ENCODE peak calls at places on chromosomes 3 and 15, in eight cellular contexts. One of them, this sample, is unnamed.

GRCh38 chr15:45187894-45188830 is at the start of gene SHF:
- DNase-seq in upper lobe of right lung: no peak
- DNase-seq in fibroblast of lung: peak; percentile 33
- DNase-seq in effector memory CD4-positive, alpha-beta T cell: peak; percentile 42
- DNase-seq in body of pancreas: peak; percentile 44
- DNase-seq in CD8-positive, alpha-beta T cell: peak; percentile 24
- DNase-seq in Panc1: no peak
- DNase-seq in naive thymus-derived CD4-positive, alpha-beta T cell: peak; percentile 68
- DNase-seq in this sample: no peak

GRCh38 chr3:33612641-33613040 is 105.4 kb downstream of the CLASP2 start:
- DNase-seq in upper lobe of right lung: no peak
- DNase-seq in fibroblast of lung: no peak
- DNase-seq in effector memory CD4-positive, alpha-beta T cell: no peak
- DNase-seq in body of pancreas: no peak
- DNase-seq in CD8-positive, alpha-beta T cell: no peak
- DNase-seq in Panc1: no peak
- DNase-seq in naive thymus-derived CD4-positive, alpha-beta T cell: no peak
- DNase-seq in this sample: no peak

GRCh38 chr3:156548041-156548687 is 6.8 kb downstream of the SSR3 start:
- DNase-seq in upper lobe of right lung: no peak
- DNase-seq in fibroblast of lung: no peak
- DNase-seq in effector memory CD4-positive, alpha-beta T cell: no peak
- DNase-seq in body of pancreas: no peak
- DNase-seq in CD8-positive, alpha-beta T cell: no peak
- DNase-seq in Panc1: no peak
- DNase-seq in naive thymus-derived CD4-positive, alpha-beta T cell: no peak
- DNase-seq in this sample: no peak

GRCh38 chr3:71307884-71308697 is 275.4 kb downstream of the FOXP1 start:
- DNase-seq in upper lobe of right lung: no peak
- DNase-seq in fibroblast of lung: peak; percentile 52
- DNase-seq in effector memory CD4-positive, alpha-beta T cell: no peak
- DNase-seq in body of pancreas: no peak
- DNase-seq in CD8-positive, alpha-beta T cell: no peak
- DNase-seq in Panc1: no peak
- DNase-seq in naive thymus-derived CD4-positive, alpha-beta T cell: no peak
- DNase-seq in this sample: no peak

GRCh38 chr15:83653639-83654378 is at the start of gene ADAMTSL3:
- DNase-seq in upper lobe of right lung: peak; percentile 91
- DNase-seq in fibroblast of lung: peak; percentile 51
- DNase-seq in effector memory CD4-positive, alpha-beta T cell: no peak
- DNase-seq in body of pancreas: peak; percentile 83
- DNase-seq in CD8-positive, alpha-beta T cell: no peak
- DNase-seq in Panc1: no peak
- DNase-seq in naive thymus-derived CD4-positive, alpha-beta T cell: no peak
- DNase-seq in this sample: no peak

GRCh38 chr3:24622696-24623225 is 128.1 kb upstream of the THRB start:
- DNase-seq in upper lobe of right lung: no peak
- DNase-seq in fibroblast of lung: no peak
- DNase-seq in effector memory CD4-positive, alpha-beta T cell: no peak
- DNase-seq in body of pancreas: no peak
- DNase-seq in CD8-positive, alpha-beta T cell: no peak
- DNase-seq in Panc1: no peak
- DNase-seq in naive thymus-derived CD4-positive, alpha-beta T cell: no peak
- DNase-seq in this sample: no peak

GRCh38 chr3:53880396-53881345 is 1.3 kb downstream of the ACTR8 start:
- DNase-seq in upper lobe of right lung: no peak
- DNase-seq in fibroblast of lung: no peak
- DNase-seq in effector memory CD4-positive, alpha-beta T cell: no peak
- DNase-seq in body of pancreas: no peak
- DNase-seq in CD8-positive, alpha-beta T cell: no peak
- DNase-seq in Panc1: no peak
- DNase-seq in naive thymus-derived CD4-positive, alpha-beta T cell: no peak
- DNase-seq in this sample: no peak

GRCh38 chr3:2099779-2100191 is 1.1 kb downstream of the CNTN4 start:
- DNase-seq in upper lobe of right lung: no peak
- DNase-seq in fibroblast of lung: no peak
- DNase-seq in effector memory CD4-positive, alpha-beta T cell: no peak
- DNase-seq in body of pancreas: peak; percentile 2
- DNase-seq in CD8-positive, alpha-beta T cell: no peak
- DNase-seq in Panc1: no peak
- DNase-seq in naive thymus-derived CD4-positive, alpha-beta T cell: no peak
- DNase-seq in this sample: no peak

GRCh38 chr15:49438970-49439631 is 16.1 kb downstream of the FGF7 start:
- DNase-seq in upper lobe of right lung: no peak
- DNase-seq in fibroblast of lung: no peak
- DNase-seq in effector memory CD4-positive, alpha-beta T cell: no peak
- DNase-seq in body of pancreas: peak; percentile 16
- DNase-seq in CD8-positive, alpha-beta T cell: no peak
- DNase-seq in Panc1: no peak
- DNase-seq in naive thymus-derived CD4-positive, alpha-beta T cell: no peak
- DNase-seq in this sample: no peak

GRCh38 chr3:14152963-14153355 is 25.4 kb downstream of the XPC start:
- DNase-seq in upper lobe of right lung: no peak
- DNase-seq in fibroblast of lung: no peak
- DNase-seq in effector memory CD4-positive, alpha-beta T cell: no peak
- DNase-seq in body of pancreas: no peak
- DNase-seq in CD8-positive, alpha-beta T cell: no peak
- DNase-seq in Panc1: no peak
- DNase-seq in naive thymus-derived CD4-positive, alpha-beta T cell: no peak
- DNase-seq in this sample: no peak

GRCh38 chr3:11835028-11835639 is 11.6 kb downstream of the TAMM41 start:
- DNase-seq in upper lobe of right lung: no peak
- DNase-seq in fibroblast of lung: peak; percentile 61
- DNase-seq in effector memory CD4-positive, alpha-beta T cell: no peak
- DNase-seq in body of pancreas: no peak
- DNase-seq in CD8-positive, alpha-beta T cell: no peak
- DNase-seq in Panc1: no peak
- DNase-seq in naive thymus-derived CD4-positive, alpha-beta T cell: no peak
- DNase-seq in this sample: no peak

GRCh38 chr15:48352474-48353072 is 21.3 kb downstream of the DUT start:
- DNase-seq in upper lobe of right lung: no peak
- DNase-seq in fibroblast of lung: peak; percentile 74
- DNase-seq in effector memory CD4-positive, alpha-beta T cell: peak; percentile 26
- DNase-seq in body of pancreas: peak; percentile 70
- DNase-seq in CD8-positive, alpha-beta T cell: peak; percentile 8
- DNase-seq in Panc1: peak; percentile 50
- DNase-seq in naive thymus-derived CD4-positive, alpha-beta T cell: peak; percentile 56
- DNase-seq in this sample: peak; percentile 14

GRCh38 chr3:45547764-45548683 is 46.5 kb upstream of the LIMD1 start:
- DNase-seq in upper lobe of right lung: no peak
- DNase-seq in fibroblast of lung: peak; percentile 74
- DNase-seq in effector memory CD4-positive, alpha-beta T cell: no peak
- DNase-seq in body of pancreas: peak; percentile 70
- DNase-seq in CD8-positive, alpha-beta T cell: no peak
- DNase-seq in Panc1: no peak
- DNase-seq in naive thymus-derived CD4-positive, alpha-beta T cell: no peak
- DNase-seq in this sample: no peak

GRCh38 chr3:113441051-113441770 is at the start of gene CFAP44:
- DNase-seq in upper lobe of right lung: peak; percentile 85
- DNase-seq in fibroblast of lung: peak; percentile 75
- DNase-seq in effector memory CD4-positive, alpha-beta T cell: peak; percentile 34
- DNase-seq in body of pancreas: peak; percentile 77
- DNase-seq in CD8-positive, alpha-beta T cell: peak; percentile 23
- DNase-seq in Panc1: no peak
- DNase-seq in naive thymus-derived CD4-positive, alpha-beta T cell: peak; percentile 59
- DNase-seq in this sample: no peak

GRCh38 chr15:69805248-69805953 is 292.3 kb downstream of the TLE3 start:
- DNase-seq in upper lobe of right lung: no peak
- DNase-seq in fibroblast of lung: no peak
- DNase-seq in effector memory CD4-positive, alpha-beta T cell: no peak
- DNase-seq in body of pancreas: no peak
- DNase-seq in CD8-positive, alpha-beta T cell: no peak
- DNase-seq in Panc1: no peak
- DNase-seq in naive thymus-derived CD4-positive, alpha-beta T cell: no peak
- DNase-seq in this sample: peak; percentile 1

GRCh38 chr15:53831907-53832793 is 72.7 kb upstream of the WDR72 start:
- DNase-seq in upper lobe of right lung: no peak
- DNase-seq in fibroblast of lung: no peak
- DNase-seq in effector memory CD4-positive, alpha-beta T cell: no peak
- DNase-seq in body of pancreas: no peak
- DNase-seq in CD8-positive, alpha-beta T cell: no peak
- DNase-seq in Panc1: no peak
- DNase-seq in naive thymus-derived CD4-positive, alpha-beta T cell: no peak
- DNase-seq in this sample: no peak

GRCh38 chr15:40346579-40347558 is 4.0 kb upstream of the PHGR1 start:
- DNase-seq in upper lobe of right lung: peak; percentile 51
- DNase-seq in fibroblast of lung: no peak
- DNase-seq in effector memory CD4-positive, alpha-beta T cell: no peak
- DNase-seq in body of pancreas: no peak
- DNase-seq in CD8-positive, alpha-beta T cell: no peak
- DNase-seq in Panc1: no peak
- DNase-seq in naive thymus-derived CD4-positive, alpha-beta T cell: no peak
- DNase-seq in this sample: no peak
- H3K27ac ChIP-seq in upper lobe of right lung: no peak overlapping the region
- H3K27ac ChIP-seq in fibroblast of lung: no peak overlapping the region
- H3K27ac ChIP-seq in effector memory CD4-positive, alpha-beta T cell: no peak overlapping the region
- H3K27ac ChIP-seq in body of pancreas: no peak overlapping the region
- H3K27ac ChIP-seq in CD8-positive, alpha-beta T cell: no peak overlapping the region
- H3K27ac ChIP-seq in Panc1: no peak overlapping the region
- H3K27ac ChIP-seq in naive thymus-derived CD4-positive, alpha-beta T cell: no peak overlapping the region
- H3K27ac ChIP-seq in this sample: no peak overlapping the region

GRCh38 chr3:195893916-195894315 is 14.4 kb downstream of the TNK2 start:
- DNase-seq in upper lobe of right lung: no peak
- DNase-seq in fibroblast of lung: no peak
- DNase-seq in effector memory CD4-positive, alpha-beta T cell: no peak
- DNase-seq in body of pancreas: no peak
- DNase-seq in CD8-positive, alpha-beta T cell: no peak
- DNase-seq in Panc1: no peak
- DNase-seq in naive thymus-derived CD4-positive, alpha-beta T cell: no peak
- DNase-seq in this sample: no peak

GRCh38 chr3:195893516-195893915 is 14.8 kb downstream of the TNK2 start:
- DNase-seq in upper lobe of right lung: no peak
- DNase-seq in fibroblast of lung: no peak
- DNase-seq in effector memory CD4-positive, alpha-beta T cell: no peak
- DNase-seq in body of pancreas: no peak
- DNase-seq in CD8-positive, alpha-beta T cell: no peak
- DNase-seq in Panc1: no peak
- DNase-seq in naive thymus-derived CD4-positive, alpha-beta T cell: no peak
- DNase-seq in this sample: no peak

GRCh38 chr3:195892355-195893120 is 15.8 kb downstream of the TNK2 start:
- DNase-seq in upper lobe of right lung: no peak
- DNase-seq in fibroblast of lung: peak; percentile 81
- DNase-seq in effector memory CD4-positive, alpha-beta T cell: no peak
- DNase-seq in body of pancreas: peak; percentile 59
- DNase-seq in CD8-positive, alpha-beta T cell: no peak
- DNase-seq in Panc1: no peak
- DNase-seq in naive thymus-derived CD4-positive, alpha-beta T cell: no peak
- DNase-seq in this sample: no peak

GRCh38 chr3:195892105-195892354 is 16.3 kb downstream of the TNK2 start:
- DNase-seq in upper lobe of right lung: peak; percentile 81
- DNase-seq in fibroblast of lung: no peak
- DNase-seq in effector memory CD4-positive, alpha-beta T cell: no peak
- DNase-seq in body of pancreas: no peak
- DNase-seq in CD8-positive, alpha-beta T cell: no peak
- DNase-seq in Panc1: no peak
- DNase-seq in naive thymus-derived CD4-positive, alpha-beta T cell: no peak
- DNase-seq in this sample: no peak

DNA sequence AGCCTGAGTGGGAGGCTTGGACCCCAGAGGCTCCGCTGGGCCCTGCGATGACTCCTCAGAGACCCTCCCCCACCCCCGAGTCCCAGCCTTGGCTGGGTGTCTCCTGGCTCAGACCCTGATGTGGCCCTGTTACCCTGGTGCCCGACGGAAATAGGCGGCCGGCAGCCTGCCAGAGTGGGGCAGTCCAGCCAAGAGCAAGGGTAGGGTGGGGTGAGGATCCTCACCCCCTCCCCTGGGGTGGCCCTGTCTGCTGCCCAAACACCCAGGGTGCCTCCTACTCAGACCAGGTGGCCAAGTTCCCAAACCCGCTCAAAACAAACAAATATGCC is 15.3 kb downstream of the TNK2 start:
- DNase-seq in upper lobe of right lung: no peak
- DNase-seq in fibroblast of lung: no peak
- DNase-seq in effector memory CD4-positive, alpha-beta T cell: no peak
- DNase-seq in body of pancreas: peak; percentile 51
- DNase-seq in CD8-positive, alpha-beta T cell: no peak
- DNase-seq in Panc1: no peak
- DNase-seq in naive thymus-derived CD4-positive, alpha-beta T cell: no peak
- DNase-seq in this sample: no peak
- H3K27ac ChIP-seq in upper lobe of right lung: peak overlapping the region; percentile 30
- H3K27ac ChIP-seq in fibroblast of lung: peak overlapping the region; percentile 31
- H3K27ac ChIP-seq in effector memory CD4-positive, alpha-beta T cell: no peak overlapping the region
- H3K27ac ChIP-seq in body of pancreas: peak overlapping the region; percentile 37
- H3K27ac ChIP-seq in CD8-positive, alpha-beta T cell: no peak overlapping the region
- H3K27ac ChIP-seq in Panc1: no peak overlapping the region
- H3K27ac ChIP-seq in naive thymus-derived CD4-positive, alpha-beta T cell: no peak overlapping the region
- H3K27ac ChIP-seq in this sample: peak overlapping the region; percentile 96

DNA sequence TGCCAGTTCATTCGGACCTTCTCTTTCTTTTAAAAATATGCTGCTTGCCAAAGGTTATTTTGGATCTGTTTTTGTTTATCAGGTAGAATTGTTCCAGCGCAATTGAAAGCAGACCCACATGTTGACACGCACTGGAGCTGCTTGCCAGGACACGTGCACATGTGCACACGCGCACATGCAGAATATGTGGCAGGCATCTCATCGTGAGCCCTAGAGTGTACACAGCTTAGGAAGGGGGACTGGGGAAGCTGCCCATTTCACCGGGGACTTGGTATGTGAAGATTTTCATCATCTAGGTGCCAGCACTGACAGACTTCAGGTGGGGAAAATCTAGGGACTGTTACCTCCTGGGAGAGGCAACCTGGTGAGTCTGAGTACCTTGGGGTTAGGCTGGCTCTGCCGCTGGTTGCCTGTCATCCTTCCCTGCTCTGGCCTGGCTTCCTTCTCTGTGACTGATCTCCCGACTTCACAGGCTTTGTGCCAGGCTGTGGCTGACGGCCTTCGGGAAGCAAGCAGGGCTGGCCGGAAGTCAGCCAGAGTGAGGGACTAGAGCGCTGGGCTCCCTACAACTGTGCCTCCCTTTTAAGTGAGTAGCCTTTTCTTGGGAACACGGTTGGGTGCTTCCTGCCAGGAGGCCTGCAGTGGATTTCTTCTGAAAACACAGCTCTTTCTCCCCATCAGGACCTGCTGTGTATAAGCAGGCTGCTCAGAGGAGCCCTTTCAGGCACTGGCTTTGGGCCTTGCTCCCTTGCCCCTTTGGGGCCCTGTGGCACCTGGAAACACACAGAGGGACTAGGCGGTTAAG is 129.3 kb downstream of the EEFSEC start:
- DNase-seq in upper lobe of right lung: peak; percentile 58
- DNase-seq in fibroblast of lung: peak; percentile 54
- DNase-seq in effector memory CD4-positive, alpha-beta T cell: no peak
- DNase-seq in body of pancreas: peak; percentile 75
- DNase-seq in CD8-positive, alpha-beta T cell: no peak
- DNase-seq in Panc1: no peak
- DNase-seq in naive thymus-derived CD4-positive, alpha-beta T cell: no peak
- DNase-seq in this sample: no peak
- H3K27ac ChIP-seq in upper lobe of right lung: no peak overlapping the region
- H3K27ac ChIP-seq in fibroblast of lung: peak overlapping the region; percentile 18
- H3K27ac ChIP-seq in effector memory CD4-positive, alpha-beta T cell: no peak overlapping the region
- H3K27ac ChIP-seq in body of pancreas: peak overlapping the region; percentile 7
- H3K27ac ChIP-seq in CD8-positive, alpha-beta T cell: no peak overlapping the region
- H3K27ac ChIP-seq in Panc1: no peak overlapping the region
- H3K27ac ChIP-seq in naive thymus-derived CD4-positive, alpha-beta T cell: no peak overlapping the region
- H3K27ac ChIP-seq in this sample: no peak overlapping the region

DNA sequence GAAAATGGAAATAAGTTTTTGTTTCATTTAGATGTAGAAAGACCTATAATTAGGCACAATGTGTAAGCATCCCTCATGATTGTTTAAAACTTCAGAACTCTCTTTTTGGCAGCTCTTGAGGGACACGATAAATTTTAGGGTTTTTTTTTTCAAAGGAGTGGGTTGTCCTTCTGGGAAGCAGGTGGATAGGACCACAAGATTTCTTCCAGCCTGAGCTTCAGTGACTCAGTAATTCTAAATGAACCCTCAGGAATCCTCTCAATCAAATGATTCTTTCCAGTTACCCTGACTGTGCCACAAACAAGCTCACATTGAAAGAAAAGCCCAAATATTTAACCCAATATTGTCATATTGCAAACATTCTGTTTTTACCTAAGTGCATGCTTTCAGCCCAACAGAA is 45.1 kb downstream of the COL8A1 start:
- DNase-seq in upper lobe of right lung: no peak
- DNase-seq in fibroblast of lung: no peak
- DNase-seq in effector memory CD4-positive, alpha-beta T cell: no peak
- DNase-seq in body of pancreas: no peak
- DNase-seq in CD8-positive, alpha-beta T cell: no peak
- DNase-seq in Panc1: no peak
- DNase-seq in naive thymus-derived CD4-positive, alpha-beta T cell: no peak
- DNase-seq in this sample: no peak
- H3K27ac ChIP-seq in upper lobe of right lung: no peak overlapping the region
- H3K27ac ChIP-seq in fibroblast of lung: no peak overlapping the region
- H3K27ac ChIP-seq in effector memory CD4-positive, alpha-beta T cell: no peak overlapping the region
- H3K27ac ChIP-seq in body of pancreas: no peak overlapping the region
- H3K27ac ChIP-seq in CD8-positive, alpha-beta T cell: no peak overlapping the region
- H3K27ac ChIP-seq in Panc1: no peak overlapping the region
- H3K27ac ChIP-seq in naive thymus-derived CD4-positive, alpha-beta T cell: no peak overlapping the region
- H3K27ac ChIP-seq in this sample: no peak overlapping the region

This sample was measured in epithelial cell of prostate.